ENCODE peak calls at places on chromosomes 13 and 19, in ten cellular contexts. A, X, Y, Z, O, H, D, B, R and F are unnamed samples. For H3K4me1, the result is how much of the 10 kb centered on the place peaks cover.

GRCh38 chr19:14349426-14349825 is 31.8 kb upstream of the ADGRE5 start:
- DNase-seq in A (no peak), X (no peak), Y (no peak), Z (no peak), O (no peak), H (no peak), D (no peak), B (no peak), R (no peak), F (no peak)

GRCh38 chr19:17209126-17210036 is 5.8 kb upstream of the USE1 start:
- DNase-seq in A (no peak), X (peak), Y (peak), Z (no peak), O (no peak), H (no peak), D (no peak), B (peak), R (no peak), F (peak)

GRCh38 chr13:90485441-90485840 is 862.0 kb upstream of the MIR17HG start:
- DNase-seq in A (no peak), X (no peak), Y (no peak), Z (no peak), O (peak), H (no peak), D (no peak), B (no peak), R (peak), F (peak)

GRCh38 chr13:46575321-46575721 is 22.4 kb downstream of the LRCH1 start:
- DNase-seq in A (no peak), X (no peak), Y (no peak), Z (no peak), O (no peak), H (no peak), D (no peak), B (no peak), R (peak), F (peak)

GRCh38 chr19:31586282-31586681 is 237.0 kb upstream of the TSHZ3 start:
- DNase-seq in A (no peak), X (no peak), Y (no peak), Z (no peak), O (no peak), H (no peak), D (no peak), B (no peak), R (peak), F (peak)

GRCh38 chr13:93462151-93462550 is 235.5 kb downstream of the GPC6 start:
- DNase-seq in A (no peak), X (no peak), Y (no peak), Z (no peak), O (no peak), H (no peak), D (no peak), B (no peak), R (no peak), F (no peak)

GRCh38 chr13:74641586-74641985 is 507.4 kb upstream of the KLF12 start:
- DNase-seq in A (no peak), X (no peak), Y (no peak), Z (no peak), O (peak), H (no peak), D (no peak), B (no peak), R (peak), F (peak)

GRCh38 chr13:101382086-101382485 is 34.2 kb downstream of the NALCN start:
- DNase-seq in A (no peak), X (no peak), Y (no peak), Z (no peak), O (no peak), H (no peak), D (no peak), B (no peak), R (no peak), F (no peak)

GRCh38 chr19:38207543-38207942 is 16.5 kb downstream of the DPF1 start:
- DNase-seq in A (no peak), X (no peak), Y (no peak), Z (no peak), O (no peak), H (no peak), D (no peak), B (no peak), R (no peak), F (no peak)

GRCh38 chr13:46831588-46832194 is 34.7 kb upstream of the ESD start:
- DNase-seq in A (no peak), X (peak), Y (peak), Z (no peak), O (peak), H (no peak), D (peak), B (peak), R (peak), F (peak)

GRCh38 chr13:65964672-65965071 is 1265.5 kb downstream of the PCDH9 start:
- DNase-seq in A (no peak), X (no peak), Y (no peak), Z (no peak), O (peak), H (no peak), D (no peak), B (no peak), R (no peak), F (no peak)

GRCh38 chr19:18257503-18258470 is 16.5 kb downstream of the IQCN start:
- DNase-seq in A (no peak), X (no peak), Y (no peak), Z (no peak), O (no peak), H (no peak), D (no peak), B (no peak), R (no peak), F (no peak)

GRCh38 chr19:35000338-35000646 is 169 bp downstream of the GRAMD1A start:
- DNase-seq in A (no peak), X (no peak), Y (no peak), Z (no peak), O (no peak), H (no peak), D (no peak), B (no peak), R (no peak), F (no peak)

GRCh38 chr13:44796597-44797517 is 192.4 kb downstream of the NUFIP1 start:
- DNase-seq in A (no peak), X (no peak), Y (no peak), Z (no peak), O (no peak), H (no peak), D (peak), B (no peak), R (no peak), F (no peak)

GRCh38 chr19:49442793-49443365 is 1.6 kb upstream of the SLC17A7 start:
- DNase-seq in A (peak), X (peak), Y (peak), Z (peak), O (peak), H (peak), D (peak), B (peak), R (peak), F (peak)

GRCh38 chr19:17579523-17580244 is 24.2 kb downstream of the COLGALT1 start:
- DNase-seq in A (peak), X (peak), Y (peak), Z (peak), O (peak), H (peak), D (peak), B (peak), R (no peak), F (peak)

GRCh38 chr19:19775891-19776205 is 42.9 kb upstream of the ZNF14 start:
- DNase-seq in A (no peak), X (no peak), Y (no peak), Z (no peak), O (no peak), H (peak), D (no peak), B (no peak), R (no peak), F (no peak)

GRCh38 chr19:39307233-39307821 is 11.1 kb downstream of the IFNL1 start:
- DNase-seq in A (no peak), X (no peak), Y (no peak), Z (peak), O (no peak), H (no peak), D (peak), B (peak), R (no peak), F (no peak)

GRCh38 chr19:10968527-10969081 is 7.8 kb downstream of the SMARCA4 start:
- DNase-seq in A (no peak), X (no peak), Y (peak), Z (no peak), O (no peak), H (no peak), D (peak), B (peak), R (no peak), F (no peak)

GRCh38 chr13:44764334-44764733 is 188.2 kb upstream of the TSC22D1 start:
- DNase-seq in A (no peak), X (no peak), Y (no peak), Z (no peak), O (no peak), H (no peak), D (peak), B (peak), R (no peak), F (peak)

GRCh38 chr19:38399537-38399936 is 3.4 kb upstream of the FAM98C start:
- DNase-seq in A (no peak), X (no peak), Y (no peak), Z (no peak), O (no peak), H (no peak), D (no peak), B (no peak), R (no peak), F (no peak)

GRCh38 chr13:32881074-32881791 is 135.0 kb upstream of the KL start:
- DNase-seq in A (no peak), X (no peak), Y (no peak), Z (no peak), O (peak), H (no peak), D (no peak), B (no peak), R (peak), F (peak)

GRCh38 chr13:92896842-92897241 is 329.8 kb upstream of the GPC6 start:
- DNase-seq in A (no peak), X (no peak), Y (peak), Z (no peak), O (peak), H (no peak), D (no peak), B (no peak), R (peak), F (peak)

GRCh38 chr19:4456566-4456842 is 1.1 kb downstream of the UBXN6 start:
- DNase-seq in A (no peak), X (no peak), Y (no peak), Z (no peak), O (peak), H (peak), D (peak), B (peak), R (peak), F (peak)

GRCh38 chr13:23921451-23921888 is 24.2 kb upstream of the C1QTNF9B start:
- DNase-seq in A (no peak), X (peak), Y (peak), Z (no peak), O (peak), H (no peak), D (peak), B (peak), R (peak), F (peak)

DNA sequence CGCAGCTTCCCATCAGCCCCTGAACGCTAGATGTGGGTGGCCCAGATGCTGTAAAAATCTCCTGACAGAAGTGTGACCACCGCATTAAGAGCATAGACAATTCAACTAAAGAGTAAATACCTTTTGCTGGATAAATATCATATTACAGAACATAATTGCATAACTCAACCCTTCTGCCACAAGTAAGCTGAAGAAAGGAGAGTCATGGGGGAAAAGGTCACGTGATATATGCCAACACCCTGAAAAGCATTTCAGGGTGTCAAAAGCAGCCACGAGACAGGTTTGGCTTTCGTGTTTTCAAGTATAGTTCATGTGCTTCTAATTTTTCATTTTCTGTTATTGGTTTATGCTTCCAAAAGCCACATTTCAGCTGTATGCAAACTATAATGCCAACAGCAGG is 71.3 kb downstream of the LHFPL6 start:
- DNase-seq in A (no peak), X (no peak), Y (no peak), Z (no peak), O (peak), H (no peak), D (no peak), B (no peak), R (peak), F (peak)
- H3K4me1 ChIP-seq in A (half or more), X (under half), Y (under half), Z (half or more), O (under half), H (under half), D (under half), B (under half), R (under half), F (under half)

DNA sequence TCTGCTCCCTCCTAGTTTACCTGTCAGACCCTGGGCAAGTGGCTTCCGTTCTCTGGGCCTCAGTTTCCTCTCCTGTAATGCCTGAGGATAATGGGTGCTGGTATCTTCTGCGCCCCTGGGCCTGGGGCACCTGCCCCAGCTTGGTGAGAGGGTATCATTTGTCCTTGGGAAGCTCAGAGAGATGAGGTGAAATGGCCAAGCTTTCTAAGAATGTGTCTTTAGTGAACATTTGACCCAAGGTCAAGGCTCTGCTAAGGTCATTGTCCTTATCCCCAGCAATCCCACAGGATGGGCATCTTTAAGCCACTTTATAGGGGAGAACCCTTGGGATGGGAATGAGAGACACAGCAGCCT is 1.3 kb upstream of the NFIC start:
- DNase-seq in A (no peak), X (no peak), Y (no peak), Z (no peak), O (no peak), H (no peak), D (no peak), B (no peak), R (no peak), F (no peak)
- H3K4me1 ChIP-seq in A (half or more), X (under half), Y (under half), Z (under half), O (under half), H (under half), D (under half), B (under half), R (under half), F (under half)

GRCh38 chr19:8366961-8367326 is 3.0 kb downstream of the ANGPTL4 start:
- DNase-seq in A (no peak), X (no peak), Y (no peak), Z (peak), O (no peak), H (peak), D (no peak), B (no peak), R (peak), F (peak)

GRCh38 chr19:8363803-8364771 is at the start of gene ANGPTL4:
- DNase-seq in A (peak), X (peak), Y (no peak), Z (peak), O (peak), H (peak), D (peak), B (peak), R (peak), F (peak)

GRCh38 chr19:8368136-8368535 is 4.2 kb downstream of the ANGPTL4 start:
- DNase-seq in A (no peak), X (no peak), Y (no peak), Z (no peak), O (no peak), H (no peak), D (no peak), B (no peak), R (no peak), F (no peak)

GRCh38 chr19:8367327-8368001 is 3.5 kb downstream of the ANGPTL4 start:
- DNase-seq in A (peak), X (no peak), Y (no peak), Z (peak), O (peak), H (peak), D (peak), B (peak), R (peak), F (peak)

DNA sequence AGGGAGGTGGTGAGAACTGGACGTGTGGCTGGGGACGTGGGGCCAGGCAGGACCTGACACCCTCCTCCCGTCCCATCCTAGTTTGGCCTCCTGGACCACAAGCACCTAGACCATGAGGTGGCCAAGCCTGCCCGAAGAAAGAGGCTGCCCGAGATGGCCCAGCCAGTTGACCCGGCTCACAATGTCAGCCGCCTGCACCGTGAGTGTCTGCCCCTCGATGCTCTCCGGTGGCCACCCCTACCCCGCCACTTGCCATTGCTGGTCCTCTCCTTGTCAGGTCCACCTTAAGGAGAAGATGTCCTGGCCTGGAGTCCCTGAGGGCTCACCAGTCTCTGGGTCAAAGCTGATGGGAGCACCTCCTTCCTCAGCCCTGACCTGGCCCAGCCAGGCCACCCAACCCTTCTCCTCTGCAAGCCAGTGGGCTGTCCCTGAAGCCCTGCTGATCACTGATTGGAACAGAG is 2.2 kb downstream of the ANGPTL4 start:
- DNase-seq in A (no peak), X (no peak), Y (no peak), Z (no peak), O (no peak), H (no peak), D (no peak), B (no peak), R (no peak), F (no peak)
- H3K4me1 ChIP-seq in A (half or more), X (under half), Y (under half), Z (half or more), O (under half), H (half or more), D (under half), B (under half), R (under half), F (under half)

GRCh38 chr13:71730267-71730666 is 136.7 kb downstream of the DACH1 start:
- DNase-seq in A (no peak), X (no peak), Y (no peak), Z (no peak), O (no peak), H (no peak), D (no peak), B (no peak), R (no peak), F (no peak)
- H3K4me1 ChIP-seq in A (under half), X (under half), Y (under half), Z (under half), O (under half), H (under half), D (under half), B (under half), R (under half), F (under half)

DNA sequence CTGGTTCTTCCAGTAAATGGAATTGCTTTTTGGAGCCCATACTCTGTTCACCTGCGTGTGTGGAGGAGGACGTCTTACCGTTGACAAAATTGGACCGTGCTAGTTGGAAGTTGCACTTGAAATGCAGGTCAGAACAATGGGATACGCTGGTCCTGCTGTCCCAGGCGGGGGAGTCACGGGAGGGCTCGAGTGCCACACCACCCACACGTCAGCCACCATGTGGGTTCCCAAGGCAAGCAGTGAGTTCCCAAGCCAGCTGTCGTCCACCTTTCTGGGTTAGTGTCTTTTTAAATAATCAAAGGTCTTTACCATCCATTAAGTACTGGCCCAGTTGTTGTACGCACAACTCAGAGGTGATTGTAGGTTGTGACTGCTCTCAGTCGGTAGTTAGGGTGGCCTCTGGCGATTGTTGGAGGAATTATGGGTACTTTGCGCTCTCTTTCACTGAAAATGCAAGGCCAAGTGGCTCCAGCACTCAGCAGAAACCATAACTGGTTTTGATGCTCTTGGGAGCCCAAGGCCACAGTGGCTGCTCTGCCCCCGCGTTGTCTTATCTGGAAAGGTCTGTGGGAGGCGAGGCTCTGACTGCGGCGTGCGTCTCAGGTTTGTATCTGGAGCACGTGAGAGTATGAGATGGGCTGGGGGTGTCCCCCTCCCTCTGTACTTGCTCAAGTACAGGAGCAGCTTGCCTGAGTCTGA is 14.2 kb downstream of the ATP11A start:
- DNase-seq in A (no peak), X (no peak), Y (no peak), Z (no peak), O (no peak), H (no peak), D (no peak), B (no peak), R (no peak), F (no peak)
- H3K4me1 ChIP-seq in A (half or more), X (under half), Y (under half), Z (under half), O (under half), H (under half), D (under half), B (under half), R (under half), F (under half)

GRCh38 chr19:41376998-41377365 is 649 bp downstream of the TMEM91 start:
- DNase-seq in A (no peak), X (no peak), Y (no peak), Z (no peak), O (no peak), H (no peak), D (no peak), B (no peak), R (no peak), F (no peak)
- H3K4me1 ChIP-seq in A (under half), X (under half), Y (under half), Z (under half), O (under half), H (under half), D (under half), B (under half), R (under half), F (under half)

GRCh38 chr19:789473-790052 is 7.7 kb upstream of the PTBP1 start:
- DNase-seq in A (no peak), X (no peak), Y (no peak), Z (no peak), O (no peak), H (peak), D (no peak), B (no peak), R (no peak), F (no peak)

GRCh38 chr19:790971-791604 is 6.2 kb upstream of the PTBP1 start:
- DNase-seq in A (no peak), X (no peak), Y (no peak), Z (no peak), O (no peak), H (no peak), D (no peak), B (no peak), R (no peak), F (no peak)

GRCh38 chr19:791605-792360 is 5.5 kb upstream of the PTBP1 start:
- DNase-seq in A (no peak), X (no peak), Y (no peak), Z (no peak), O (no peak), H (peak), D (no peak), B (no peak), R (no peak), F (no peak)

GRCh38 chr19:787551-787950 is 9.7 kb upstream of the PTBP1 start:
- DNase-seq in A (no peak), X (no peak), Y (no peak), Z (no peak), O (no peak), H (peak), D (no peak), B (no peak), R (no peak), F (no peak)

GRCh38 chr19:788821-789472 is 8.3 kb upstream of the PTBP1 start:
- DNase-seq in A (no peak), X (no peak), Y (no peak), Z (no peak), O (no peak), H (peak), D (no peak), B (no peak), R (no peak), F (no peak)
- H3K4me1 ChIP-seq in A (half or more), X (under half), Y (under half), Z (under half), O (under half), H (under half), D (under half), B (under half), R (under half), F (under half)